ENCODE peak calls at places on chromosome 16, in seven cellular contexts. One of them, this sample, is unnamed.

GRCh38 chr16:50680907-50681885 is at the start of gene SNX20:
- DNase-seq in HS-27A: no peak
- DNase-seq in putamen: no peak
- DNase-seq in AG09319: no peak
- DNase-seq in EL: no peak
- DNase-seq in ACHN: no peak
- DNase-seq in activated CD4-positive, alpha-beta T cell treated with anti-CD3 and anti-CD28 coated beads for 36 hours: peak; percentile 80
- DNase-seq in this sample: no peak

GRCh38 chr16:69858196-69859104 is 92.7 kb upstream of the CLEC18A start:
- DNase-seq in ACHN: no peak
- DNase-seq in AG09319: no peak
- DNase-seq in HS-27A: no peak
- DNase-seq in EL: no peak
- DNase-seq in putamen: no peak
- DNase-seq in activated CD4-positive, alpha-beta T cell treated with anti-CD3 and anti-CD28 coated beads for 36 hours: no peak
- DNase-seq in this sample: no peak

GRCh38 chr16:55502801-55503366 is 6.0 kb upstream of the LPCAT2 start:
- DNase-seq in AG09319: peak; percentile 84
- DNase-seq in ACHN: peak; percentile 97
- DNase-seq in EL: peak; percentile 87
- DNase-seq in activated CD4-positive, alpha-beta T cell treated with anti-CD3 and anti-CD28 coated beads for 36 hours: no peak
- DNase-seq in putamen: peak; percentile 98
- DNase-seq in HS-27A: peak; percentile 82
- DNase-seq in this sample: peak; percentile 80

GRCh38 chr16:11198817-11199216 is 57.2 kb downstream of the SOCS1 start:
- DNase-seq in ACHN: no peak
- DNase-seq in AG09319: no peak
- DNase-seq in EL: no peak
- DNase-seq in putamen: no peak
- DNase-seq in activated CD4-positive, alpha-beta T cell treated with anti-CD3 and anti-CD28 coated beads for 36 hours: no peak
- DNase-seq in HS-27A: no peak
- DNase-seq in this sample: no peak

GRCh38 chr16:57258910-57259475 is 13.9 kb downstream of the ARL2BP start:
- DNase-seq in EL: no peak
- DNase-seq in ACHN: no peak
- DNase-seq in AG09319: no peak
- DNase-seq in activated CD4-positive, alpha-beta T cell treated with anti-CD3 and anti-CD28 coated beads for 36 hours: no peak
- DNase-seq in HS-27A: no peak
- DNase-seq in putamen: no peak
- DNase-seq in this sample: no peak

GRCh38 chr16:1196494-1196893 is 28.6 kb downstream of the TPSG1 start:
- DNase-seq in activated CD4-positive, alpha-beta T cell treated with anti-CD3 and anti-CD28 coated beads for 36 hours: no peak
- DNase-seq in putamen: no peak
- DNase-seq in AG09319: no peak
- DNase-seq in ACHN: no peak
- DNase-seq in EL: no peak
- DNase-seq in HS-27A: no peak
- DNase-seq in this sample: no peak

GRCh38 chr16:11916524-11917285 is 949 bp upstream of the GSPT1 start:
- DNase-seq in EL: peak; percentile 60
- DNase-seq in activated CD4-positive, alpha-beta T cell treated with anti-CD3 and anti-CD28 coated beads for 36 hours: no peak
- DNase-seq in putamen: peak; percentile 39
- DNase-seq in AG09319: no peak
- DNase-seq in ACHN: peak; percentile 84
- DNase-seq in HS-27A: peak; percentile 30
- DNase-seq in this sample: peak; percentile 45

GRCh38 chr16:89690392-89690901 is 4.0 kb downstream of the CDK10 start:
- DNase-seq in putamen: no peak
- DNase-seq in ACHN: no peak
- DNase-seq in EL: no peak
- DNase-seq in AG09319: no peak
- DNase-seq in HS-27A: no peak
- DNase-seq in activated CD4-positive, alpha-beta T cell treated with anti-CD3 and anti-CD28 coated beads for 36 hours: peak; percentile 3
- DNase-seq in this sample: peak; percentile 3

GRCh38 chr16:4850211-4850610 is 2.9 kb downstream of the UBN1 start:
- DNase-seq in EL: peak; percentile 17
- DNase-seq in AG09319: no peak
- DNase-seq in HS-27A: no peak
- DNase-seq in ACHN: no peak
- DNase-seq in putamen: no peak
- DNase-seq in activated CD4-positive, alpha-beta T cell treated with anti-CD3 and anti-CD28 coated beads for 36 hours: no peak
- DNase-seq in this sample: no peak

GRCh38 chr16:57734925-57735754 is 430 bp upstream of the KATNB1 start:
- DNase-seq in putamen: peak; percentile 100
- DNase-seq in HS-27A: peak; percentile 100
- DNase-seq in AG09319: peak; percentile 100
- DNase-seq in EL: peak; percentile 100
- DNase-seq in activated CD4-positive, alpha-beta T cell treated with anti-CD3 and anti-CD28 coated beads for 36 hours: peak; percentile 98
- DNase-seq in ACHN: peak; percentile 100
- DNase-seq in this sample: peak; percentile 99

GRCh38 chr16:52271088-52271487 is 275.9 kb downstream of the TOX3 start:
- DNase-seq in ACHN: no peak
- DNase-seq in activated CD4-positive, alpha-beta T cell treated with anti-CD3 and anti-CD28 coated beads for 36 hours: no peak
- DNase-seq in AG09319: no peak
- DNase-seq in putamen: no peak
- DNase-seq in HS-27A: no peak
- DNase-seq in EL: no peak
- DNase-seq in this sample: no peak

GRCh38 chr16:75555213-75555706 is 792 bp downstream of the TMEM231 start:
- DNase-seq in HS-27A: peak; percentile 89
- DNase-seq in putamen: peak; percentile 86
- DNase-seq in ACHN: peak; percentile 93
- DNase-seq in activated CD4-positive, alpha-beta T cell treated with anti-CD3 and anti-CD28 coated beads for 36 hours: peak; percentile 42
- DNase-seq in AG09319: peak; percentile 55
- DNase-seq in EL: peak; percentile 92
- DNase-seq in this sample: peak; percentile 93

GRCh38 chr16:87583453-87584131 is 18.7 kb upstream of the JPH3 start:
- DNase-seq in activated CD4-positive, alpha-beta T cell treated with anti-CD3 and anti-CD28 coated beads for 36 hours: no peak
- DNase-seq in HS-27A: no peak
- DNase-seq in EL: no peak
- DNase-seq in AG09319: no peak
- DNase-seq in putamen: no peak
- DNase-seq in ACHN: no peak
- DNase-seq in this sample: no peak

GRCh38 chr16:55146939-55147338 is 177.1 kb upstream of the IRX6 start:
- DNase-seq in HS-27A: no peak
- DNase-seq in EL: no peak
- DNase-seq in ACHN: no peak
- DNase-seq in AG09319: no peak
- DNase-seq in activated CD4-positive, alpha-beta T cell treated with anti-CD3 and anti-CD28 coated beads for 36 hours: no peak
- DNase-seq in putamen: no peak
- DNase-seq in this sample: no peak

GRCh38 chr16:53812914-53813313 is 109.0 kb downstream of the FTO start:
- DNase-seq in activated CD4-positive, alpha-beta T cell treated with anti-CD3 and anti-CD28 coated beads for 36 hours: no peak
- DNase-seq in AG09319: no peak
- DNase-seq in putamen: no peak
- DNase-seq in ACHN: no peak
- DNase-seq in HS-27A: no peak
- DNase-seq in EL: no peak
- DNase-seq in this sample: no peak

GRCh38 chr16:65429504-65430149 is 307.8 kb upstream of the CDH11 start:
- DNase-seq in putamen: no peak
- DNase-seq in AG09319: no peak
- DNase-seq in HS-27A: no peak
- DNase-seq in EL: no peak
- DNase-seq in ACHN: no peak
- DNase-seq in activated CD4-positive, alpha-beta T cell treated with anti-CD3 and anti-CD28 coated beads for 36 hours: no peak
- DNase-seq in this sample: no peak

GRCh38 chr16:30434852-30435251 is 5.0 kb upstream of the DCTPP1 start:
- DNase-seq in activated CD4-positive, alpha-beta T cell treated with anti-CD3 and anti-CD28 coated beads for 36 hours: peak; percentile 88
- DNase-seq in ACHN: no peak
- DNase-seq in EL: no peak
- DNase-seq in putamen: no peak
- DNase-seq in AG09319: no peak
- DNase-seq in HS-27A: no peak
- DNase-seq in this sample: no peak

GRCh38 chr16:31713945-31714898 is 159.4 kb upstream of the ZNF267 start:
- DNase-seq in EL: peak; percentile 13
- DNase-seq in activated CD4-positive, alpha-beta T cell treated with anti-CD3 and anti-CD28 coated beads for 36 hours: peak; percentile 54
- DNase-seq in HS-27A: no peak
- DNase-seq in putamen: no peak
- DNase-seq in ACHN: peak; percentile 10
- DNase-seq in AG09319: no peak
- DNase-seq in this sample: no peak

GRCh38 chr16:9050102-9050830 is 41.2 kb upstream of the HAPSTR1 start:
- DNase-seq in HS-27A: no peak
- DNase-seq in AG09319: no peak
- DNase-seq in ACHN: peak; percentile 25
- DNase-seq in activated CD4-positive, alpha-beta T cell treated with anti-CD3 and anti-CD28 coated beads for 36 hours: peak; percentile 55
- DNase-seq in EL: no peak
- DNase-seq in putamen: no peak
- DNase-seq in this sample: peak; percentile 25

GRCh38 chr16:50657251-50657650 is 23.9 kb downstream of the SNX20 start:
- DNase-seq in EL: peak; percentile 18
- DNase-seq in putamen: no peak
- DNase-seq in HS-27A: no peak
- DNase-seq in activated CD4-positive, alpha-beta T cell treated with anti-CD3 and anti-CD28 coated beads for 36 hours: no peak
- DNase-seq in ACHN: no peak
- DNase-seq in AG09319: no peak
- DNase-seq in this sample: no peak

GRCh38 chr16:66481081-66481942 is 54.2 kb downstream of the BEAN1 start:
- DNase-seq in EL: no peak
- DNase-seq in putamen: no peak
- DNase-seq in HS-27A: no peak
- DNase-seq in AG09319: no peak
- DNase-seq in activated CD4-positive, alpha-beta T cell treated with anti-CD3 and anti-CD28 coated beads for 36 hours: no peak
- DNase-seq in ACHN: no peak
- DNase-seq in this sample: no peak

GRCh38 chr16:66933776-66934137 is 445 bp downstream of the CIAO2B start:
- DNase-seq in EL: no peak
- DNase-seq in activated CD4-positive, alpha-beta T cell treated with anti-CD3 and anti-CD28 coated beads for 36 hours: peak; percentile 79
- DNase-seq in HS-27A: no peak
- DNase-seq in ACHN: peak; percentile 69
- DNase-seq in AG09319: no peak
- DNase-seq in putamen: peak; percentile 22
- DNase-seq in this sample: no peak

GRCh38 chr16:1610841-1611653 is 825 bp downstream of the IFT140 start:
- DNase-seq in EL: peak; percentile 13
- DNase-seq in putamen: no peak
- DNase-seq in AG09319: no peak
- DNase-seq in HS-27A: peak; percentile 49
- DNase-seq in ACHN: peak; percentile 82
- DNase-seq in activated CD4-positive, alpha-beta T cell treated with anti-CD3 and anti-CD28 coated beads for 36 hours: peak; percentile 55
- DNase-seq in this sample: no peak

GRCh38 chr16:8868272-8869211 is at the start of gene CARHSP1:
- DNase-seq in ACHN: peak; percentile 95
- DNase-seq in activated CD4-positive, alpha-beta T cell treated with anti-CD3 and anti-CD28 coated beads for 36 hours: peak; percentile 92
- DNase-seq in EL: peak; percentile 92
- DNase-seq in putamen: peak; percentile 93
- DNase-seq in HS-27A: peak; percentile 77
- DNase-seq in AG09319: peak; percentile 55
- DNase-seq in this sample: peak; percentile 89

GRCh38 chr16:88956546-88957455 is 20.2 kb downstream of the CBFA2T3 start:
- DNase-seq in EL: no peak
- DNase-seq in activated CD4-positive, alpha-beta T cell treated with anti-CD3 and anti-CD28 coated beads for 36 hours: peak; percentile 53
- DNase-seq in HS-27A: no peak
- DNase-seq in AG09319: no peak
- DNase-seq in ACHN: no peak
- DNase-seq in putamen: no peak
- DNase-seq in this sample: no peak

GRCh38 chr16:85316321-85316919 is 204.1 kb upstream of the CIBAR2 start:
- DNase-seq in activated CD4-positive, alpha-beta T cell treated with anti-CD3 and anti-CD28 coated beads for 36 hours: peak; percentile 77
- DNase-seq in EL: peak; percentile 49
- DNase-seq in putamen: no peak
- DNase-seq in AG09319: no peak
- DNase-seq in HS-27A: no peak
- DNase-seq in ACHN: peak; percentile 75
- DNase-seq in this sample: peak; percentile 77

GRCh38 chr16:87210949-87211348 is 106.2 kb downstream of the C16orf95 start:
- DNase-seq in EL: peak; percentile 56
- DNase-seq in ACHN: no peak
- DNase-seq in activated CD4-positive, alpha-beta T cell treated with anti-CD3 and anti-CD28 coated beads for 36 hours: no peak
- DNase-seq in AG09319: no peak
- DNase-seq in putamen: no peak
- DNase-seq in HS-27A: no peak
- DNase-seq in this sample: no peak

GRCh38 chr16:50369133-50369804 is 481 bp upstream of the BRD7 start:
- DNase-seq in ACHN: no peak
- DNase-seq in activated CD4-positive, alpha-beta T cell treated with anti-CD3 and anti-CD28 coated beads for 36 hours: no peak
- DNase-seq in EL: no peak
- DNase-seq in HS-27A: no peak
- DNase-seq in AG09319: no peak
- DNase-seq in putamen: no peak
- DNase-seq in this sample: no peak

GRCh38 chr16:79261461-79261860 is 339.1 kb downstream of the MAF start:
- DNase-seq in HS-27A: no peak
- DNase-seq in activated CD4-positive, alpha-beta T cell treated with anti-CD3 and anti-CD28 coated beads for 36 hours: peak; percentile 61
- DNase-seq in ACHN: peak; percentile 71
- DNase-seq in putamen: no peak
- DNase-seq in AG09319: no peak
- DNase-seq in EL: no peak
- DNase-seq in this sample: peak; percentile 20

GRCh38 chr16:1543085-1543896 is 9.8 kb downstream of the TMEM204 start:
- DNase-seq in AG09319: peak; percentile 28
- DNase-seq in HS-27A: no peak
- DNase-seq in putamen: no peak
- DNase-seq in activated CD4-positive, alpha-beta T cell treated with anti-CD3 and anti-CD28 coated beads for 36 hours: peak; percentile 84
- DNase-seq in ACHN: peak; percentile 56
- DNase-seq in EL: peak; percentile 79
- DNase-seq in this sample: peak; percentile 75

GRCh38 chr16:64278196-64278595 is 843.7 kb downstream of the CDH11 start:
- DNase-seq in activated CD4-positive, alpha-beta T cell treated with anti-CD3 and anti-CD28 coated beads for 36 hours: no peak
- DNase-seq in EL: peak; percentile 26
- DNase-seq in AG09319: no peak
- DNase-seq in putamen: no peak
- DNase-seq in HS-27A: no peak
- DNase-seq in ACHN: no peak
- DNase-seq in this sample: no peak

GRCh38 chr16:66604376-66605176 is at the start of gene CMTM3:
- DNase-seq in EL: peak; percentile 62
- DNase-seq in AG09319: no peak
- DNase-seq in putamen: no peak
- DNase-seq in ACHN: peak; percentile 80
- DNase-seq in HS-27A: no peak
- DNase-seq in activated CD4-positive, alpha-beta T cell treated with anti-CD3 and anti-CD28 coated beads for 36 hours: peak; percentile 86
- DNase-seq in this sample: peak; percentile 35

GRCh38 chr16:81810894-81811538 is 31.9 kb downstream of the PLCG2 start:
- DNase-seq in EL: no peak
- DNase-seq in AG09319: no peak
- DNase-seq in ACHN: no peak
- DNase-seq in activated CD4-positive, alpha-beta T cell treated with anti-CD3 and anti-CD28 coated beads for 36 hours: no peak
- DNase-seq in HS-27A: no peak
- DNase-seq in putamen: no peak
- DNase-seq in this sample: no peak

GRCh38 chr16:73046484-73047214 is 1.3 kb downstream of the ZFHX3 start:
- DNase-seq in putamen: no peak
- DNase-seq in ACHN: no peak
- DNase-seq in activated CD4-positive, alpha-beta T cell treated with anti-CD3 and anti-CD28 coated beads for 36 hours: no peak
- DNase-seq in HS-27A: no peak
- DNase-seq in AG09319: no peak
- DNase-seq in EL: no peak
- DNase-seq in this sample: no peak